ENCODE peak calls at places on chromosomes 7 and 10, in five cellular contexts. O is adrenal gland, N is Panc1, T is AG04450, F is pancreas. J is an unnamed sample.

GRCh38 chr10:62805139-62806092 is 896 bp downstream of the ADO start:
- DNase-seq in O (peak; percentile 59), N (no peak), T (no peak), F (peak; percentile 52), J (no peak)

GRCh38 chr10:30897547-30897946 is 134.1 kb downstream of the ZNF438 start:
- DNase-seq in O (no peak), N (no peak), T (no peak), F (no peak), J (no peak)

GRCh38 chr7:133797355-133797754 is 329.8 kb upstream of the LRGUK start:
- DNase-seq in O (no peak), N (no peak), T (no peak), F (no peak), J (no peak)

GRCh38 chr10:15035385-15036301 is 8.1 kb upstream of the OLAH start:
- DNase-seq in O (peak; percentile 30), N (no peak), T (peak; percentile 67), F (no peak), J (peak; percentile 37)

GRCh38 chr10:61705022-61705675 is 42.4 kb downstream of the CABCOCO1 start:
- DNase-seq in O (no peak), N (no peak), T (no peak), F (no peak), J (no peak)

GRCh38 chr10:111233439-111233838 is 156.6 kb downstream of the ADRA2A start:
- DNase-seq in O (no peak), N (no peak), T (no peak), F (no peak), J (no peak)

GRCh38 chr7:129144834-129145668 is 544 bp downstream of the TSPAN33 start:
- DNase-seq in O (no peak), N (no peak), T (no peak), F (no peak), J (no peak)

GRCh38 chr7:2497065-2497464 is 20.9 kb upstream of the GRIFIN start:
- DNase-seq in O (no peak), N (no peak), T (no peak), F (no peak), J (no peak)

GRCh38 chr7:80097756-80098155 is 36.9 kb upstream of the GNAI1 start:
- DNase-seq in O (no peak), N (no peak), T (no peak), F (no peak), J (no peak)

GRCh38 chr10:83677795-83678194 is 461.5 kb upstream of the GHITM start:
- DNase-seq in O (no peak), N (no peak), T (no peak), F (no peak), J (no peak)

DNA sequence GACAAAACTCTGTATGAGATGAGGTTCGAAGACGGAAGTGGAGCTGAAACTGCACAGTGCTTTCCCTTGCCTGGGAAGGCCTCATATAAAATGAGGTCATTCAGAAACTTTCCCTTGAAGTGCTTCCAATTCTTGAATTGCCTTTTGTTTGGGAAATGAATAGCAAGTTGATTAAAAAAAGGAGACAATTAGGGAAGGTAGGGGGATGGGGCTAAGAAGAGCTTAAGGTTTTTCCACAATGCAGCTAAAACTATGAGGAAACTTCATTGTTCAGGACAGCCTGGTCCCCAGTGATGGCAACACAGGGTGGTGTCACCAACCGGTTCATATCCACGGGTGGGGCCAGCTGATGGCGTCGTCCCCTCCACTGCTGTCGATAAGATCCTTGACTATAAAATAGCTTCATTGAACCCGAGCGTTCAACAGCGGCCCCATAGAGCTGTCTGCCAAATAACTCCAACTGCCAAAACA is 3.0 kb upstream of the CELF2 start:
- DNase-seq in O (no peak), N (no peak), T (no peak), F (no peak), J (no peak)
- H3K4me3 ChIP-seq in O (no peak overlapping the region), N (no peak overlapping the region), T (no peak overlapping the region), F (no peak overlapping the region), J (no peak overlapping the region)

DNA sequence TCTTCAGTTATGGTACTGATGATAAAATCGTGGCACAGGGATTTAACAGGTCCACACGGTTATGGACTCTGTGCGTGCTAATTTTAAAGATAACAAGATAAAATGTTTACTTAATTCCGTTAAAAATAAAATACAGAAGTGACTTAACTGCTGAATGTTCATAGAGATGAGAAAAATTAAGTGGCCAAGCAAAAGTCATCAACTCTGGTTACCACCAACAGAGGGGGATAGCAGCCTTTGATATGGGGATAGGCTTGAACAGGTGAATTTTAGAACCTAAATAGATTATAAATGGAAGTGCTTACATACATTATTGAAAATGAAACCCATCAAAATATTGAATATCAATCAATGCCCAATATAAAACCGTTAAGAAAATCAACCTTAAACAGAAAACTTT is 245.0 kb downstream of the WDR37 start:
- DNase-seq in O (no peak), N (no peak), T (no peak), F (no peak), J (no peak)
- TF ChIP-seq CTCF in O (no peak), N (peak; percentile 2), T (no peak), F (no peak), J (peak; percentile 9)

GRCh38 chr7:70614237-70614984 is 517.5 kb upstream of the GALNT17 start:
- DNase-seq in O (peak; percentile 24), N (no peak), T (no peak), F (peak; percentile 32), J (peak; percentile 60)

GRCh38 chr7:70615066-70615465 is 516.9 kb upstream of the GALNT17 start:
- DNase-seq in O (no peak), N (no peak), T (no peak), F (no peak), J (no peak)

GRCh38 chr7:70608229-70608628 is 523.7 kb upstream of the GALNT17 start:
- DNase-seq in O (no peak), N (no peak), T (no peak), F (no peak), J (no peak)

GRCh38 chr7:70616821-70617220 is 515.1 kb upstream of the GALNT17 start:
- DNase-seq in O (no peak), N (no peak), T (no peak), F (no peak), J (no peak)

GRCh38 chr7:70612811-70613210 is 519.1 kb upstream of the GALNT17 start:
- DNase-seq in O (no peak), N (no peak), T (no peak), F (no peak), J (no peak)
- H3K4me3 ChIP-seq in O (no peak overlapping the region), N (no peak overlapping the region), T (no peak overlapping the region), F (no peak overlapping the region), J (no peak overlapping the region)

GRCh38 chr7:18290223-18290622 is 205.3 kb upstream of the HDAC9 start:
- DNase-seq in O (no peak), N (no peak), T (no peak), F (no peak), J (no peak)

GRCh38 chr7:18290865-18291264 is 204.7 kb upstream of the HDAC9 start:
- DNase-seq in O (no peak), N (no peak), T (no peak), F (no peak), J (no peak)

GRCh38 chr7:18287482-18287881 is 208.1 kb upstream of the HDAC9 start:
- DNase-seq in O (no peak), N (no peak), T (no peak), F (no peak), J (no peak)

GRCh38 chr7:18289801-18290200 is 205.7 kb upstream of the HDAC9 start:
- DNase-seq in O (no peak), N (no peak), T (no peak), F (no peak), J (peak; percentile 15)

DNA sequence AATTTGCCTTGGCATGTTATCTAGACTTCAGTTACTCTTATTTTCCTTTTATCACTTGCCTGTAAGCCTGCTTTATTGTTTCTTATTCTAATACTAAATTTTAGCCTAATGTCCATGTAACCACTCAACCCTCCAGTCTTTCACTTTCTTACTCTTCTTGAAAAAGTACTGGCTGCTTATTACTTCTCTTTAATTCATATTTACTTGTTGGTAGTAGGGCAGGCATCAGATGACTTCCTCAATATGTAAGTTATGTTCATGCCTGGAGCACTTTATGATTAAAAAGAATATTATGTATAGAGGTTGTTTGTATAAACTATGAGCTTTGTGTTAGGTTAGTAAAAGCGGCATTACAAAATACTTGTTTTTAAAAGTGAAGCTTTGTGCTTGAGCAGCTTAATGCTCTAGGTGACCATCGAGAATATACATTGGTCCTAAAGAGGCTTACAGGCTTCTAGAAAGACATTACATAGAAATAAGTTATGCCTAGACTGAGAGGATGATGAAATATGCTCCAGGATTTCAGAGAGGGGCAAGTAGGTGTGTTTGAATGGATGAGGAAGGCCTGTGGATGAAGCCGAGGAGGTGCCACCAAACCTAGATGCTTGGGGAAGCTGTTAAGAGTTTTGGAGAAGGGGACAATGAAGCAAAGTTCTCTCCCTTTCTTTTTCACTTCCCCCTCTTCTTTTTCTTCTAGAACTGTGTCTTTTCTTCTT is 207.1 kb upstream of the HDAC9 start:
- DNase-seq in O (no peak), N (no peak), T (no peak), F (no peak), J (no peak)
- TF ChIP-seq CTCF in O (no peak), N (no peak), T (no peak), F (no peak), J (no peak)

GRCh38 chr10:29496341-29497162 is 138.2 kb downstream of the SVIL start:
- DNase-seq in O (peak; percentile 83), N (no peak), T (no peak), F (peak; percentile 71), J (no peak)

GRCh38 chr10:29502351-29502750 is 132.4 kb downstream of the SVIL start:
- DNase-seq in O (no peak), N (no peak), T (no peak), F (no peak), J (no peak)

GRCh38 chr10:29499993-29500537 is 134.7 kb downstream of the SVIL start:
- DNase-seq in O (no peak), N (no peak), T (no peak), F (no peak), J (no peak)

GRCh38 chr10:29501692-29502091 is 133.1 kb downstream of the SVIL start:
- DNase-seq in O (no peak), N (no peak), T (peak; percentile 51), F (no peak), J (no peak)
- H3K4me3 ChIP-seq in O (no peak overlapping the region), N (no peak overlapping the region), T (no peak overlapping the region), F (no peak overlapping the region), J (no peak overlapping the region)

DNA sequence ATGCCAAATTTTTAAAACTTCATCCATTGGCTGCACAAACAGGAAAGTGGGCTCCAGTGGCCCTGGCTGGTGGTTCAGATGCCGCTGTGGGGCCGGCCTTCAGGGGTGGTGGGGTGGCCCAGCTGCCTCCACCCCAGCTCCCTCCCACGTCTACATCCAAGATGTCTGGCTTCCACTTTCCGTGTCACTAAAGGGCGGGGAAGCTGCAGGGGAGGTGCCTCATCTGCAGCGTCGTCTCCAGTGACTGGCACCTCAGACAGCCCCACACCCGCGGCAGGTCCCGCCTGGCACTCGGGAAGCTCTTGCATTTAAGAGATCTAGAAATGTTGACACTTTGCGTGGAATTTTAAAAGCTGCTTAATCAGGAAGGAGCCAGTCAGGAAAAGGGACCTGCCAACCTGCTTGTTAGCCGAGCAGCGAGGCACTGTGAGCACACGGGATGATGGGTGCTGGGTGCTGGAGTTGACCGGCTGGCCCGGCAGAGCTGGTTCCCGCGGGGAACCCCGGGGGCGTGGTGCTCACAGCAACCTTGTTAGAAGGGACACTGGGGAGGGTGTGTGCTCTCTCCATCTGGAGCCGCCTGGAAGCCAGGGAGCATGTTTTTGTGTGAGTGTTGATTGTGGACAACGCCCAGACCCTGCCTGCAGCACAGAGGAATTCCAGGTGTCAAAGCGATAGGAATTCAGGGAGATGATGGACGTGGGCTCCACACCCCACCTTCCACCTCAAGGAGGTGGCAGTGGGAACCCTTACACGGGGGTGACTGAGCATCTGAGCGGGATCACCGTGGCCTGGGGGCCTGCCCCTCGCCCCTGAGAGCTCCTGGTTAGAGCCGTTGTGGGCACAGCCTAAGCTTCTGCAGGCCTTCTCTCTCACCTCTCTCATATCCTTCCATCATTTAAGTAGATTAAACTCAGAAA is 320.5 kb downstream of the PTPRN2 start:
- DNase-seq in O (no peak), N (no peak), T (no peak), F (no peak), J (no peak)
- TF ChIP-seq CTCF in O (no peak), N (no peak), T (no peak), F (no peak), J (no peak)

GRCh38 chr10:119358567-119358966 is 151.2 kb downstream of the GRK5 start:
- DNase-seq in O (no peak), N (no peak), T (no peak), F (no peak), J (no peak)
- H3K4me3 ChIP-seq in O (no peak overlapping the region), N (no peak overlapping the region), T (no peak overlapping the region), F (no peak overlapping the region), J (no peak overlapping the region)

J was measured in retinal pigment epithelial cell.